ENCODE peak calls at places on chromosome 21, in eight cellular contexts. Z is K562; W is activated T-cell treated with anti-CD3 and anti-CD28 coated beads, Interleukin-2, amount 50 U/mL, for 72 hours; Q is NCI-H774; J is DMS153; R is Right ventricle myocardium superior; O is AG10803; M is PC-9. E is an unnamed sample.
A peak's percentile ranks its signal among the peaks of the same experiment; 100 is the strongest.

GRCh38 chr21:22343721-22344120 is 1345.5 kb downstream of the NCAM2 start:
- DNase-seq in J (no peak), W (no peak), O (no peak), M (no peak), Z (no peak), R (no peak), Q (no peak), E (no peak)

GRCh38 chr21:26850116-26850643 is 5.0 kb upstream of the ADAMTS1 start:
- DNase-seq in Z (no peak), O (peak; percentile 50), J (peak; percentile 3), M (no peak), W (no peak), R (no peak), Q (peak; percentile 54), E (no peak)

GRCh38 chr21:45837936-45838335 is 143.6 kb upstream of the COL6A1 start:
- DNase-seq in O (no peak), Z (no peak), Q (no peak), W (no peak), M (no peak), R (no peak), J (no peak), E (no peak)

GRCh38 chr21:46151989-46152938 is 3.1 kb downstream of the FTCD start:
- DNase-seq in O (no peak), Z (no peak), M (no peak), W (no peak), Q (no peak), J (no peak), R (peak; percentile 33), E (no peak)

GRCh38 chr21:25952306-25952705 is 217.5 kb downstream of the GABPA start:
- DNase-seq in R (no peak), W (no peak), O (no peak), J (no peak), Z (no peak), M (no peak), Q (no peak), E (no peak)

GRCh38 chr21:10511116-10511515 is 10.3 kb upstream of the TPTE start:
- DNase-seq in O (no peak), M (no peak), J (no peak), Q (no peak), R (no peak), W (no peak), Z (no peak), E (no peak)

GRCh38 chr21:15224346-15225086 is 159.7 kb upstream of the NRIP1 start:
- DNase-seq in O (peak; percentile 64), W (no peak), Z (no peak), M (peak; percentile 28), J (no peak), R (no peak), Q (no peak), E (no peak)

GRCh38 chr21:44816761-44817505 is 929 bp downstream of the SUMO3 start:
- DNase-seq in J (no peak), M (no peak), R (no peak), O (no peak), Q (no peak), Z (no peak), W (no peak), E (no peak)

GRCh38 chr21:41763398-41763931 is 3.4 kb downstream of the RIPK4 start:
- DNase-seq in M (peak; percentile 46), J (no peak), Q (no peak), Z (no peak), O (no peak), R (no peak), W (no peak), E (peak; percentile 39)

GRCh38 chr21:38925923-38926322 is 120.2 kb downstream of the ETS2 start:
- DNase-seq in W (no peak), Z (no peak), Q (no peak), O (peak; percentile 91), R (peak; percentile 72), M (peak; percentile 26), J (no peak), E (no peak)

GRCh38 chr21:43619856-43620255 is 39.4 kb downstream of the HSF2BP start:
- DNase-seq in J (no peak), Z (no peak), M (no peak), O (no peak), W (no peak), R (no peak), Q (no peak), E (no peak)

GRCh38 chr21:14977814-14978213 is 87.0 kb downstream of the NRIP1 start:
- DNase-seq in W (no peak), Q (peak; percentile 43), J (no peak), R (no peak), O (no peak), Z (no peak), M (no peak), E (no peak)

GRCh38 chr21:32248616-32249550 is 30.0 kb downstream of the MIS18A start:
- DNase-seq in W (no peak), M (no peak), Z (no peak), Q (peak; percentile 63), O (no peak), R (no peak), J (peak; percentile 25), E (peak; percentile 78)

GRCh38 chr21:36544545-36544944 is 64.6 kb upstream of the CLDN14 start:
- DNase-seq in J (no peak), Q (no peak), Z (no peak), O (no peak), W (no peak), R (no peak), M (no peak), E (no peak)

GRCh38 chr21:37800496-37801061 is 115.7 kb downstream of the KCNJ6 start:
- DNase-seq in R (no peak), Q (no peak), J (no peak), O (peak; percentile 31), M (no peak), W (no peak), Z (no peak), E (no peak)

GRCh38 chr21:33036430-33037162 is 10.9 kb downstream of the OLIG2 start:
- DNase-seq in J (no peak), R (peak; percentile 65), O (peak; percentile 56), Z (no peak), W (peak; percentile 44), Q (no peak), M (no peak), E (no peak)

GRCh38 chr21:44407493-44407892 is 47.8 kb upstream of the LRRC3 start:
- DNase-seq in M (no peak), W (peak; percentile 57), J (no peak), R (no peak), Q (no peak), Z (no peak), O (no peak), E (no peak)

GRCh38 chr21:45803613-45804340 is 160.3 kb downstream of the PCBP3 start:
- DNase-seq in O (no peak), R (no peak), J (no peak), Q (no peak), W (no peak), M (no peak), Z (no peak), E (no peak)

GRCh38 chr21:41678944-41679343 is 87.9 kb downstream of the RIPK4 start:
- DNase-seq in R (peak; percentile 92), M (peak; percentile 96), Q (peak; percentile 81), J (peak; percentile 94), Z (peak; percentile 92), O (peak; percentile 97), W (no peak), E (peak; percentile 81)